ENCODE peak calls at places on chromosomes 3 and 15, in four cellular contexts. P is NCI-H2171 treated with DMSO at 0.1 percent for 48 hours, Y is OCI-M1, X is D341Med. C is an unnamed sample.
A peak's percentile ranks its signal among the peaks of the same experiment; 100 is the strongest.

GRCh38 chr15:99909914-99910313 is 176.7 kb upstream of the LYSMD4 start:
- DNase-seq in X (peak; percentile 45), P (no peak), Y (peak; percentile 28), C (no peak)

GRCh38 chr15:48925714-48926223 is 38.0 kb downstream of the SHC4 start:
- DNase-seq in P (no peak), Y (peak; percentile 74), X (no peak), C (no peak)

GRCh38 chr3:142987080-142987700 is 14.2 kb upstream of the U2SURP start:
- DNase-seq in Y (peak; percentile 78), P (peak; percentile 62), X (peak; percentile 48), C (no peak)

GRCh38 chr3:177673105-177673804 is 476.0 kb upstream of the TBL1XR1 start:
- DNase-seq in P (no peak), Y (peak; percentile 75), X (no peak), C (no peak)

GRCh38 chr3:174358252-174358651 is 500.9 kb upstream of the NAALADL2 start:
- DNase-seq in Y (no peak), P (no peak), X (no peak), C (no peak)

GRCh38 chr3:31105438-31106077 is 211.1 kb upstream of the GADL1 start:
- DNase-seq in Y (peak; percentile 92), X (no peak), P (no peak), C (no peak)

GRCh38 chr3:52136513-52136912 is 17.7 kb downstream of the POC1A start:
- DNase-seq in Y (no peak), X (no peak), P (no peak), C (peak; percentile 85)

GRCh38 chr3:67489816-67490215 is 164.6 kb downstream of the SUCLG2 start:
- DNase-seq in Y (peak; percentile 71), X (no peak), P (no peak), C (no peak)

GRCh38 chr3:31495971-31496370 is 36.8 kb upstream of the STT3B start:
- DNase-seq in Y (no peak), X (no peak), P (no peak), C (no peak)

GRCh38 chr3:23017800-23018199 is 185.3 kb upstream of the UBE2E2 start:
- DNase-seq in Y (peak; percentile 3), P (no peak), X (no peak), C (no peak)

GRCh38 chr3:126314305-126315082 is 42.7 kb downstream of the KLF15 start:
- DNase-seq in P (no peak), X (no peak), Y (no peak), C (no peak)

GRCh38 chr15:87873501-87873900 is 383.0 kb downstream of the NTRK3 start:
- DNase-seq in X (no peak), P (no peak), Y (no peak), C (no peak)

GRCh38 chr3:23806322-23807160 is 786 bp downstream of the UBE2E1 start:
- DNase-seq in P (peak; percentile 7), X (peak; percentile 66), Y (no peak), C (peak; percentile 89)

GRCh38 chr3:183587337-183587736 is 31.8 kb upstream of the KLHL6 start:
- DNase-seq in X (no peak), P (no peak), Y (no peak), C (no peak)

GRCh38 chr15:56460947-56461346 is 4.0 kb downstream of the MNS1 start:
- DNase-seq in Y (no peak), P (no peak), X (no peak), C (no peak)

GRCh38 chr3:122772827-122773226 is 20.8 kb downstream of the HSPBAP1 start:
- DNase-seq in Y (no peak), P (no peak), X (no peak), C (no peak)

GRCh38 chr15:65318870-65319356 is 14.4 kb downstream of the RNU5B-1 start:
- DNase-seq in X (peak; percentile 90), P (peak; percentile 79), Y (peak; percentile 87), C (peak; percentile 77)

GRCh38 chr3:31755911-31756658 is 223.4 kb downstream of the STT3B start:
- DNase-seq in Y (peak; percentile 32), X (no peak), P (no peak), C (no peak)

C was measured in upper lobe of left lung.